ENCODE peak calls at places on chromosomes 6 and 20, in six cellular contexts. W is tibial nerve, M is body of pancreas, B is HCT116, K is neural crest cell, U is GM06990. Q is an unnamed sample.

GRCh38 chr6:11771473-11772048 is 7.0 kb downstream of the ADTRP start:
- DNase-seq in W (no peak), M (no peak), B (no peak), K (no peak), U (no peak), Q (no peak)

GRCh38 chr6:108874470-108875160 is 26.4 kb downstream of the ARMC2 start:
- DNase-seq in W (no peak), M (no peak), B (no peak), K (no peak), U (peak; percentile 46), Q (peak; percentile 65)

GRCh38 chr6:18733921-18734550 is 346.9 kb downstream of the RNF144B start:
- DNase-seq in W (no peak), M (no peak), B (no peak), K (no peak), U (no peak), Q (no peak)

GRCh38 chr20:34199183-34199582 is 42.0 kb upstream of the ASIP start:
- DNase-seq in W (no peak), M (no peak), B (no peak), K (no peak), U (no peak), Q (no peak)

GRCh38 chr6:158441639-158442308 is 118.1 kb upstream of the TMEM181 start:
- DNase-seq in W (no peak), M (no peak), B (no peak), K (no peak), U (no peak), Q (no peak)

GRCh38 chr6:42929928-42930360 is 664 bp downstream of the CNPY3 start:
- DNase-seq in W (no peak), M (peak; percentile 33), B (no peak), K (no peak), U (no peak), Q (peak; percentile 85)

GRCh38 chr6:116439572-116439971 is 21.6 kb upstream of the CALHM6 start:
- DNase-seq in W (no peak), M (no peak), B (no peak), K (no peak), U (no peak), Q (no peak)

GRCh38 chr20:19211661-19212523 is 550 bp upstream of the SLC24A3 start:
- DNase-seq in W (no peak), M (no peak), B (no peak), K (peak; percentile 18), U (peak; percentile 8), Q (peak; percentile 29)

GRCh38 chr6:15299430-15300131 is 53.7 kb downstream of the JARID2 start:
- DNase-seq in W (no peak), M (no peak), B (no peak), K (no peak), U (peak; percentile 80), Q (peak; percentile 73)

GRCh38 chr6:166336847-166337246 is 5.5 kb downstream of the SFT2D1 start:
- DNase-seq in W (no peak), M (no peak), B (no peak), K (no peak), U (no peak), Q (no peak)

GRCh38 chr20:62437985-62438384 is 10.6 kb upstream of the RBBP8NL start:
- DNase-seq in W (no peak), M (no peak), B (no peak), K (no peak), U (no peak), Q (no peak)

GRCh38 chr6:57275384-57275783 is 42.0 kb upstream of the PRIM2 start:
- DNase-seq in W (no peak), M (no peak), B (no peak), K (no peak), U (no peak), Q (no peak)

GRCh38 chr6:43076928-43077809 is 1.1 kb downstream of the PTK7 start:
- DNase-seq in W (no peak), M (peak; percentile 31), B (no peak), K (peak; percentile 48), U (no peak), Q (no peak)

GRCh38 chr6:30556714-30556963 is 350 bp upstream of the GNL1 start:
- DNase-seq in W (peak; percentile 81), M (peak; percentile 86), B (peak; percentile 91), K (no peak), U (no peak), Q (peak; percentile 89)

DNA sequence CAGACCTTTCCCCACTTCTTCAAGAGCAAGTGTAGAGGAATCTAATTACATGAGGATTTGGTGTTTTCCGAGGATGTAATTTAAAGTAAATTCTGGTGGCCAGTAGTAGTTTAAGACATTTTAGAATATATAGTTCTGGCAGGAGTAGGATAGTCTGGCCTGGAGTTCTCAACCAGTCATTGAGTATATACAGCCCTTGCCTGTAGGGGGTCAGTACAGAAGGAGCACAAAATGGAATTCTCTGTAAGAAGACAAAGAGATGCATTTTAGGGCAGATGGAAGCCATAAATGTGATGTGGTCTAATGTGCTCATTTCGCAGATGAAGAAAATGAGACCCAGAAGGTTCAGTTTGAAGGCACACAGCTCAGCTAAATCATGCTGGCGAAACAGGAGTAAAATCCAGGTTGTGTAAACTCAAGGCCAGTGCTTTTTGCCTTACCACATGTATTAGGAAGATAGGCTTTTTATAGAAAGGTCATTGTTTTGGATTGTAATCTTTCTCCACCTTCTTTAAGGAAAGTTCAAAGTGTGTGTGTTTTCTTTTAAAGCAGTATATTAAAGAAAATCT is 29.6 kb downstream of the QKI start:
- DNase-seq in W (no peak), M (no peak), B (no peak), K (no peak), U (no peak), Q (no peak)
- TF ChIP-seq CTCF in W (no peak), M (no peak), B (no peak), K (no peak), U (no peak), Q (no peak)

GRCh38 chr6:160348552-160349441 is 619 bp downstream of the SLC22A3 start:
- DNase-seq in W (no peak), M (no peak), B (no peak), K (peak; percentile 36), U (no peak), Q (no peak)
- TF ChIP-seq CTCF in W (no peak), M (peak; percentile 39), B (no peak), K (peak; percentile 47), U (no peak), Q (no peak)

GRCh38 chr6:21595265-21595950 is 1.9 kb downstream of the SOX4 start:
- DNase-seq in W (peak; percentile 18), M (peak; percentile 61), B (no peak), K (peak; percentile 22), U (peak; percentile 70), Q (peak; percentile 68)
- TF ChIP-seq CTCF in W (peak; percentile 4), M (peak; percentile 37), B (peak; percentile 8), K (peak; percentile 40), U (no peak), Q (no peak)

GRCh38 chr6:161607696-161608297 is 333.9 kb upstream of the AGPAT4 start:
- DNase-seq in W (no peak), M (no peak), B (no peak), K (no peak), U (no peak), Q (no peak)
- TF ChIP-seq CTCF in W (no peak), M (no peak), B (peak; percentile 5), K (no peak), U (no peak), Q (no peak)

DNA sequence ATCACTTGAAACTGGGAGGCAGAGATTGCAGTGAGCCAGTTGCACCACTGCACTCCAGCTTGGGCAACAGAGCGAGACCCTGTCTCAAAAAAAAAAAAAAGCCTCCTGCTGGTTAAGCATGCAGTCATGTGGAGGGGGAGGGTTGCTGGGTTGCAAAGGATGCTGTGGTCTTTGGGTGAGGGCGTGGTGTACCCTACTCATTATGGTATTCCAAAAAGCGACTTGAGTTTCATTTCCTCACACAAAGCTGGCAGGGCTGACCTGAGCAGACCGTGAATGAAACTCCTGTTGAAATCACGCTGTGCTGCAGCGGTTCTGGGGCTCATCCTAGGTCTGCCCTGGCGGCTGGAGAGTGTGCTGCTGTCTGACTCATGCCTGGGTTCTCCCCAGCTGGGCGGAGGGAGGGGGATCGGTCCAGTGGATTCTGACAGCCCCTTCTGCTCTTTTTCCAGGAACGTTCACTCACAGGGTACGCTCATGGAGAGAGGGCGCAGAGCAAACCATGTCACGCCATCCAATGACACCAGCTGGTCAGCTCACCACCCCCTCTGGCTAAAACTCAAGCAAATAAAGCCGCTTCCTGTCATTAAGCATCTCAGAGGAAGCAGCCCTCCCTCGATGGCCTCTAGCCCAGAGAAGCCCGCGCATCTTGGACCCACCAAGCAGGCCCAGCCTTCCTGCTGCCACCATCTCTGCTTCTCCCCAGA is 166.2 kb downstream of the SCML4 start:
- DNase-seq in W (no peak), M (no peak), B (no peak), K (no peak), U (peak; percentile 91), Q (peak; percentile 66)
- TF ChIP-seq CTCF in W (no peak), M (no peak), B (no peak), K (no peak), U (peak; percentile 11), Q (no peak)

GRCh38 chr6:91895592-91895991 is 1308.7 kb upstream of the MAP3K7 start:
- DNase-seq in W (no peak), M (no peak), B (no peak), K (no peak), U (no peak), Q (no peak)
- TF ChIP-seq CTCF in W (no peak), M (no peak), B (no peak), K (no peak), U (no peak), Q (no peak)